ENCODE peak calls at places on chromosomes 7 and 10, in eight cellular contexts. C is psoas muscle, D is thoracic aorta, X is ovary, K is tibial artery, N is RWPE2, R is cardiac muscle cell, F is adrenal gland. S is an unnamed sample.
A peak's percentile ranks its signal among the peaks of the same experiment; 100 is the strongest.

GRCh38 chr10:64175271-64175962 is 654.2 kb downstream of the REEP3 start:
- DNase-seq in X (no peak), K (no peak), N (no peak), F (no peak), C (no peak), D (no peak), R (no peak), S (no peak)

GRCh38 chr10:112766636-112767035 is 183.4 kb upstream of the TCF7L2 start:
- DNase-seq in N (no peak), C (no peak), F (no peak), R (no peak), D (no peak), X (no peak), K (no peak), S (no peak)

GRCh38 chr7:96710544-96710943 is 898 bp upstream of the SEM1 start:
- DNase-seq in K (no peak), X (no peak), R (no peak), N (no peak), C (no peak), D (no peak), F (no peak), S (no peak)

GRCh38 chr10:6721964-6722615 is 142.0 kb upstream of the PRKCQ start:
- DNase-seq in F (no peak), D (no peak), C (no peak), X (no peak), K (no peak), R (peak; percentile 92), N (peak; percentile 59), S (no peak)

GRCh38 chr7:20064181-20064970 is 152.8 kb downstream of the MACC1 start:
- DNase-seq in D (no peak), R (no peak), N (no peak), X (no peak), F (no peak), K (no peak), C (no peak), S (no peak)

GRCh38 chr10:79608505-79609375 is 2.0 kb upstream of the SFTPA1 start:
- DNase-seq in N (no peak), K (no peak), R (peak; percentile 38), X (no peak), C (no peak), F (no peak), D (no peak), S (no peak)

GRCh38 chr10:115355162-115355760 is 262.1 kb downstream of the ATRNL1 start:
- DNase-seq in R (peak; percentile 80), F (peak; percentile 68), K (no peak), C (no peak), X (peak; percentile 22), D (no peak), N (no peak), S (no peak)

GRCh38 chr7:36207451-36208291 is 54.6 kb downstream of the EEPD1 start:
- DNase-seq in N (no peak), D (no peak), X (peak; percentile 41), F (peak; percentile 93), C (peak; percentile 79), R (peak; percentile 54), K (peak; percentile 82), S (peak; percentile 50)

GRCh38 chr10:72048450-72049124 is 39.8 kb downstream of the SPOCK2 start:
- DNase-seq in K (peak; percentile 95), D (peak; percentile 57), R (peak; percentile 96), X (peak; percentile 96), C (peak; percentile 90), F (peak; percentile 98), N (no peak), S (peak; percentile 89)

GRCh38 chr10:10389182-10389581 is 628.5 kb upstream of the CELF2 start:
- DNase-seq in D (no peak), K (no peak), N (no peak), R (no peak), F (no peak), C (no peak), X (no peak), S (no peak)

GRCh38 chr7:27110163-27110976 is 7.9 kb upstream of the HOXA2 start:
- DNase-seq in D (no peak), C (peak; percentile 79), R (no peak), F (peak; percentile 77), K (peak; percentile 81), X (peak; percentile 42), N (no peak), S (peak; percentile 49)

GRCh38 chr10:21083861-21084260 is 186.8 kb upstream of the NEBL start:
- DNase-seq in C (no peak), K (no peak), X (no peak), R (no peak), N (no peak), F (no peak), D (no peak), S (no peak)

GRCh38 chr10:88413412-88413811 is 169.7 kb downstream of the RNLS start:
- DNase-seq in D (no peak), C (no peak), F (no peak), X (no peak), K (no peak), R (no peak), N (no peak), S (no peak)

GRCh38 chr7:129298268-129298893 is 73.6 kb downstream of the AHCYL2 start:
- DNase-seq in X (peak; percentile 53), D (no peak), C (peak; percentile 25), F (peak; percentile 88), R (peak; percentile 52), N (no peak), K (no peak), S (peak; percentile 54)

GRCh38 chr7:29274156-29275017 is 79.8 kb downstream of the CHN2 start:
- DNase-seq in X (no peak), C (no peak), D (no peak), N (no peak), K (no peak), R (peak; percentile 78), F (no peak), S (no peak)

GRCh38 chr10:79424221-79425073 is 21.0 kb downstream of the ZCCHC24 start:
- DNase-seq in R (peak; percentile 68), D (no peak), F (no peak), N (no peak), X (peak; percentile 75), C (peak; percentile 66), K (no peak), S (peak; percentile 70)

GRCh38 chr10:75408911-75409885 is 7.6 kb upstream of the ZNF503 start:
- DNase-seq in F (peak; percentile 81), X (peak; percentile 86), C (peak; percentile 78), R (peak; percentile 67), N (no peak), K (peak; percentile 89), D (no peak), S (peak; percentile 87)

GRCh38 chr7:156111-157007 is 36.0 kb upstream of the FAM20C start:
- DNase-seq in D (no peak), C (no peak), F (no peak), R (no peak), N (peak; percentile 53), X (no peak), K (peak; percentile 59), S (peak; percentile 44)

GRCh38 chr7:117435475-117436043 is 8.3 kb upstream of the ASZ1 start:
- DNase-seq in F (no peak), N (no peak), C (no peak), X (no peak), D (no peak), R (no peak), K (no peak), S (no peak)

GRCh38 chr10:117137911-117138642 is at the start of gene VAX1:
- DNase-seq in R (no peak), F (no peak), X (no peak), K (peak; percentile 49), C (no peak), N (no peak), D (no peak), S (no peak)

GRCh38 chr10:129673292-129673691 is 206.3 kb downstream of the MGMT start:
- DNase-seq in X (no peak), K (no peak), F (no peak), C (no peak), D (no peak), R (no peak), N (no peak), S (no peak)
- H3K9me3 ChIP-seq in X (no peaks in the 10 kb centered on the region), K (peaks cover 9% of the 10 kb centered on the region), F (no peaks in the 10 kb centered on the region), C (peaks cover 3% of the 10 kb centered on the region), D (peaks cover 4% of the 10 kb centered on the region), R (no peaks in the 10 kb centered on the region), N (no peaks in the 10 kb centered on the region), S (peaks cover 7% of the 10 kb centered on the region)

DNA sequence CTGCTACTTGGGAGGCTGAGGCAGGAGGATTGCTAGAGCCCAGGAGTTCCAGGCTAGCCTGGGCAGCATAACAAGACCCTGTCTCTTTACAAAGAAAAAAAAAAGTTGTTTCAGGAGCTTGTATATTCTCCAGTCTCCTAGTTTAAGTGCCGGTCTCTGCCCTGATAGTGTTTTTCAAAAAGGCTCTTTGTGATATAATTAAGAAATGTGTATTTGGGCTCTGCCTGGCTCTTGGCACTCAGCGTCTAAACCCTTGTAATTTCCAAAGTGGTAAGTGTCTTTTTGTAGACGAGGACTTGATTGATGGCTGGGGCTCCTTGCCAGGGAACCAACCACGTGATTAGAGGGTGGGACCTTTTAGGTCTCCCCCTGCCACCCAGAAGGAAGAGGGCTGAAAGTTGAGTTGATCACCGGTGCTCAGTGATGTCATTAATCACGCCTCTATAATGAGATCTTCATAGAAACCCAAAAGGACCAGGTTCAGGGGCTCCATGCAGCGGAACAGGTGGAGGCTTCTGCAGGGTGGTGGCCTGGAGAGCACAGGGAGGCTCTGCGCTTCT is 4.4 kb downstream of the EIF3B start:
- DNase-seq in K (no peak), C (no peak), D (no peak), R (no peak), N (no peak), F (peak; percentile 61), X (no peak), S (no peak)
- H3K4me3 ChIP-seq in K (no peak overlapping the region), C (peak overlapping the region; percentile 11), D (no peak overlapping the region), R (no peak overlapping the region), N (no peak overlapping the region), F (no peak overlapping the region), X (no peak overlapping the region), S (no peak overlapping the region)

GRCh38 chr7:155644178-155644970 is at the start of gene RBM33:
- DNase-seq in X (peak; percentile 64), C (peak; percentile 79), D (peak; percentile 19), N (peak; percentile 73), R (peak; percentile 87), K (peak; percentile 84), F (peak; percentile 83), S (peak; percentile 85)
- H3K9me3 ChIP-seq in X (no peaks in the 10 kb centered on the region), C (peaks cover 13% of the 10 kb centered on the region), D (peaks cover 8% of the 10 kb centered on the region), N (peaks cover 9% of the 10 kb centered on the region), R (no peaks in the 10 kb centered on the region), K (peaks cover 14% of the 10 kb centered on the region), F (peaks cover 11% of the 10 kb centered on the region), S (peaks cover 11% of the 10 kb centered on the region)

GRCh38 chr10:102416181-102417094 is 2.1 kb downstream of the PSD start:
- DNase-seq in X (no peak), F (no peak), C (no peak), K (no peak), N (no peak), D (no peak), R (no peak), S (no peak)

GRCh38 chr10:102412293-102412692 is 6.3 kb downstream of the PSD start:
- DNase-seq in X (no peak), K (no peak), F (no peak), N (no peak), D (no peak), R (no peak), C (no peak), S (no peak)

GRCh38 chr10:102413806-102414561 is 4.6 kb downstream of the PSD start:
- DNase-seq in D (no peak), K (no peak), X (no peak), C (no peak), N (no peak), F (no peak), R (no peak), S (no peak)

GRCh38 chr10:102413053-102413705 is 5.4 kb downstream of the PSD start:
- DNase-seq in R (peak; percentile 43), F (no peak), D (no peak), X (no peak), N (no peak), C (no peak), K (no peak), S (no peak)

GRCh38 chr10:102414749-102415148 is 3.8 kb downstream of the PSD start:
- DNase-seq in R (no peak), F (no peak), C (no peak), K (no peak), D (no peak), X (no peak), N (no peak), S (no peak)
- H3K4me3 ChIP-seq in R (no peak overlapping the region), F (no peak overlapping the region), C (no peak overlapping the region), K (no peak overlapping the region), D (no peak overlapping the region), X (no peak overlapping the region), N (no peak overlapping the region), S (no peak overlapping the region)

S was measured in lower lobe of right lung.